ENCODE peak calls at places on chromosomes 11 and 22, in nine cellular contexts. H, B, I, V, G, Q, Y, C and J are unnamed samples.

GRCh38 chr22:47836957-47837356 is 1074.5 kb downstream of the TBC1D22A start:
- DNase-seq in V (no peak), B (peak; percentile 71), Q (no peak), Y (no peak), H (no peak), C (no peak), I (peak; percentile 0), G (no peak), J (no peak)

GRCh38 chr11:100340416-100341323 is 346.4 kb upstream of the ARHGAP42 start:
- DNase-seq in Y (no peak), I (no peak), V (no peak), C (no peak), Q (no peak), G (no peak), H (no peak), B (no peak), J (no peak)

GRCh38 chr11:22634897-22635629 is 9.4 kb upstream of the FANCF start:
- DNase-seq in V (peak; percentile 66), C (no peak), G (peak; percentile 32), Y (no peak), B (no peak), Q (no peak), H (no peak), I (peak; percentile 4), J (peak; percentile 20)

GRCh38 chr11:8715501-8715900 is 32.9 kb downstream of the RPL27A start:
- DNase-seq in C (no peak), G (no peak), B (no peak), H (no peak), I (no peak), Y (no peak), Q (peak; percentile 82), V (no peak), J (no peak)

GRCh38 chr22:23537421-23537820 is 42.7 kb downstream of the IGLL1 start:
- DNase-seq in G (no peak), C (no peak), I (no peak), B (no peak), V (peak; percentile 34), Y (no peak), H (no peak), Q (peak; percentile 27), J (no peak)

GRCh38 chr11:69982675-69983570 is 95.2 kb upstream of the ANO1 start:
- DNase-seq in C (no peak), G (no peak), Y (no peak), I (no peak), H (no peak), B (no peak), V (peak; percentile 15), Q (peak; percentile 25), J (no peak)

GRCh38 chr11:9568854-9569587 is 4.4 kb upstream of the WEE1 start:
- DNase-seq in H (peak; percentile 32), B (peak; percentile 95), I (peak; percentile 93), G (peak; percentile 74), Y (peak; percentile 64), C (no peak), Q (peak; percentile 64), V (peak; percentile 77), J (no peak)

GRCh38 chr22:29329581-29329980 is 14.1 kb upstream of the RASL10A start:
- DNase-seq in V (no peak), C (no peak), I (no peak), H (no peak), Y (no peak), G (no peak), Q (no peak), B (no peak), J (no peak)

GRCh38 chr11:107792049-107792443 is 66.5 kb downstream of the SLC35F2 start:
- DNase-seq in G (no peak), C (no peak), B (no peak), I (no peak), Y (no peak), V (no peak), Q (no peak), H (no peak), J (no peak)

GRCh38 chr11:95024958-95025357 is at the start of gene KDM4E:
- DNase-seq in I (no peak), C (no peak), Y (no peak), B (no peak), H (no peak), V (no peak), G (no peak), Q (no peak), J (no peak)

DNA sequence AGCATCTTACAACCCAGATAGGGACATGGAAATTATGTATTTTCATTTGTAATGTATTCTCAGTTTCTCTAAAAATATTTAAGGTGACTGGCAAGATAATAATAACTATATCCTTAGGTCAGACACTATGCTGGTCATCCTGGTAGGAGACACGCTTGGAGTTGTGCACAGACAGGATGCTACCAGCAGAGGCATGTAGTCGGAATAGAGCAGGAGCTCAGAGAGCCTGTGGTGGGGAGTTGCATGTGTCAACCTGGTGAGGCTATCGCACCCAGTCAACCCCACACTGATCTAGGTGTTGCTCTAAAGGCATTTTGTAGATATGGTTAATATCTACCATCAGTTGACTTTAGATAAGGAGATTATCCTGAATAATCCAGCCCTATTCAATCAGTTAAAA is 318.5 kb downstream of the MIAT start:
- DNase-seq in G (no peak), V (no peak), I (no peak), Q (no peak), H (no peak), C (no peak), B (no peak), Y (no peak), J (no peak)
- TF ChIP-seq CTCF in G (no peak), V (no peak), I (no peak), Q (no peak), H (no peak), C (no peak), B (no peak), Y (no peak), J (no peak)

DNA sequence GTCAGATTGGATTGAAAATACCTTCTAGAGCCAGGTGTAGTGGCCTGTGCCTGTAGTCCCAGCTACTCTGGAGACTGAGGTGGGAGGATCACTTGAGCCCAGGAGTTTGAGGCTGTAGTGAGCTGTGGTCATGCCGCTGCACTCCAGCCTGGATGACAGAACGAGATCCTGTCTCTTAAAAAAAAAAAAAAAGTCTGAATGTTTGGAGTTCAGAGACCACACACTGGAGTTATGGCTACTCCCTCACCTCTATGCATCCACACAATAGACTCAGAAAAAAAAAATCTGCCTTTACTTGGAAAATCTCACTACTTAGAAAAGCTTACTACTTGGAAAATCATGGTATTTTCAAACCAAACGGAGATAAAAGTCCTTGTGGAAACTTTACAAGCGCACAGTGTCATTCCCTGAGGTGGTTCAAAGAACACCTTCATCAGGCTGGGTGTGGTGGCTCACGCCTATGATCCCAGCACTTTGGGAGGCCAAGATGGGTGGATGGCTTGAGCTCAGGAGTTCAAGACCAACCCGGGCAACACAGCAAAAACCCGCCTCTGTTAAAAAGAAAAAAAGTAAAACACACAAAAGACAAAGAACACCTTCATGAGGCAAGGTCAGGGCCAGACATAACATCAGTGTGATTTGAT is 63.9 kb upstream of the PICALM start:
- DNase-seq in Q (no peak), V (no peak), H (no peak), I (no peak), Y (no peak), B (no peak), G (no peak), C (no peak), J (no peak)
- TF ChIP-seq CTCF in Q (no peak), V (no peak), H (no peak), I (no peak), Y (no peak), B (no peak), G (no peak), C (no peak), J (no peak)

GRCh38 chr11:65013130-65013691 is 749 bp upstream of the ARL2 start:
- DNase-seq in Q (peak; percentile 94), H (peak; percentile 93), I (peak; percentile 86), G (peak; percentile 93), C (peak; percentile 87), Y (peak; percentile 93), B (peak; percentile 84), V (peak; percentile 95), J (peak; percentile 97)
- TF ChIP-seq CTCF in Q (peak; percentile 69), H (no peak), I (peak; percentile 87), G (no peak), C (no peak), Y (peak; percentile 67), B (peak; percentile 67), V (no peak), J (no peak)

GRCh38 chr22:42901790-42902508 is 44.9 kb upstream of the ARFGAP3 start:
- DNase-seq in C (no peak), Q (peak; percentile 86), V (no peak), G (no peak), Y (no peak), B (no peak), I (no peak), H (no peak), J (no peak)
- TF ChIP-seq CTCF in C (no peak), Q (peak; percentile 14), V (no peak), G (peak; percentile 25), Y (no peak), B (peak; percentile 27), I (peak; percentile 34), H (peak; percentile 55), J (peak; percentile 29)

DNA sequence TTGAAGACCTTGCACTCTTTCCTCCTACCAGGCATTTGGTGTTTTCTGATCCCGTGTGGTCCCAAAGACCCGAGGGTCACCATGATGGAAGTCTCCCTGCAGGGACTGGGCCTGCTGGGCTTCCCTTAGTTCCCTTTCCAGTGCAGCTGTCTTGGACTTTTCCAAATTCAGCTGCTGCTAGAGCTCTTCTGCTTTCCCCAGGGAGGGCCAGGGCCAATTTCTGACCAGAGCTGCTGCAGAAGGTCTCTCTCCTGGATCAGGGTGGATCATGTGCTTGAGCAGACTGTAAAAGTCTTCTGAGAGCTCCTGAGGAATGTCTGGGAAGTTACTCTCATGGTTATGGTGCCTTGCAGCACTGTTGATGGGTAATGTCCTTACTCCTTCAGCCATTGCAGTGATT is 23.2 kb downstream of the LDLRAD3 start:
- DNase-seq in I (no peak), G (no peak), C (no peak), H (no peak), V (no peak), Q (peak; percentile 57), B (no peak), Y (no peak), J (no peak)
- TF ChIP-seq CTCF in I (no peak), G (no peak), C (no peak), H (no peak), V (no peak), Q (no peak), B (no peak), Y (no peak), J (no peak)